ENCODE peak calls at places on chromosome 6, in five cellular contexts. E, O, T, Y and J are unnamed samples.

GRCh38 chr6:158503222-158503621 is 56.7 kb upstream of the TMEM181 start:
- DNase-seq in Y (no peak), E (no peak), T (no peak), O (no peak), J (no peak)

GRCh38 chr6:11179088-11179977 is 53.1 kb downstream of the NEDD9 start:
- DNase-seq in Y (peak), T (no peak), O (no peak), E (no peak), J (no peak)

GRCh38 chr6:158256746-158257424 is 55.4 kb upstream of the TULP4 start:
- DNase-seq in O (no peak), E (no peak), T (no peak), Y (no peak), J (no peak)

GRCh38 chr6:48110436-48111142 is 408 bp downstream of the PTCHD4 start:
- DNase-seq in Y (no peak), O (no peak), T (no peak), E (no peak), J (no peak)

GRCh38 chr6:5084787-5085637 is at the start of gene PPP1R3G:
- DNase-seq in Y (no peak), E (no peak), T (peak), O (no peak), J (no peak)

GRCh38 chr6:133549252-133549925 is 308.2 kb downstream of the EYA4 start:
- DNase-seq in Y (no peak), O (no peak), E (no peak), T (no peak), J (no peak)

GRCh38 chr6:114172861-114173260 is 170.0 kb downstream of the HS3ST5 start:
- DNase-seq in Y (no peak), O (no peak), T (no peak), E (no peak), J (no peak)

GRCh38 chr6:99333068-99333467 is 16.4 kb downstream of the FAXC start:
- DNase-seq in T (no peak), E (no peak), Y (no peak), O (no peak), J (peak)

GRCh38 chr6:4433199-4433598 is 297.8 kb upstream of the ECI2 start:
- DNase-seq in T (no peak), O (no peak), Y (no peak), E (no peak), J (no peak)

GRCh38 chr6:43990627-43991619 is 136.3 kb downstream of the MRPL14 start:
- DNase-seq in O (peak), T (peak), Y (peak), E (no peak), J (no peak)

GRCh38 chr6:90288404-90288803 is 8.2 kb downstream of the BACH2 start:
- DNase-seq in T (peak), Y (no peak), O (no peak), E (no peak), J (no peak)

GRCh38 chr6:15968519-15968918 is 160.4 kb upstream of the MYLIP start:
- DNase-seq in Y (no peak), T (no peak), E (no peak), O (no peak), J (no peak)

GRCh38 chr6:44650947-44651346 is 263.4 kb downstream of the CDC5L start:
- DNase-seq in Y (no peak), T (peak), O (no peak), E (no peak), J (no peak)

GRCh38 chr6:106727480-106728153 is 98.2 kb downstream of the QRSL1 start:
- DNase-seq in Y (no peak), O (no peak), E (no peak), T (no peak), J (no peak)

GRCh38 chr6:5782783-5783567 is 223.8 kb downstream of the NRN1 start:
- DNase-seq in Y (peak), E (no peak), T (peak), O (no peak), J (no peak)

GRCh38 chr6:81262656-81263055 is 489.8 kb downstream of the TENT5A start:
- DNase-seq in T (no peak), E (no peak), O (no peak), Y (no peak), J (no peak)

GRCh38 chr6:47721189-47721588 is 22.8 kb downstream of the ADGRF4 start:
- DNase-seq in O (no peak), E (no peak), Y (no peak), T (no peak), J (no peak)

GRCh38 chr6:148288566-148288965 is 54.1 kb upstream of the SASH1 start:
- DNase-seq in T (no peak), E (no peak), O (no peak), Y (no peak), J (no peak)

GRCh38 chr6:100504786-100505737 is 40.3 kb upstream of the SIM1 start:
- DNase-seq in O (no peak), Y (no peak), E (no peak), T (peak), J (no peak)

GRCh38 chr6:37731888-37732287 is 34.2 kb upstream of the MDGA1 start:
- DNase-seq in T (no peak), O (peak), E (no peak), Y (no peak), J (peak)

GRCh38 chr6:19715166-19715558 is 122.0 kb upstream of the ID4 start:
- DNase-seq in E (no peak), O (no peak), T (no peak), Y (no peak), J (no peak)

DNA sequence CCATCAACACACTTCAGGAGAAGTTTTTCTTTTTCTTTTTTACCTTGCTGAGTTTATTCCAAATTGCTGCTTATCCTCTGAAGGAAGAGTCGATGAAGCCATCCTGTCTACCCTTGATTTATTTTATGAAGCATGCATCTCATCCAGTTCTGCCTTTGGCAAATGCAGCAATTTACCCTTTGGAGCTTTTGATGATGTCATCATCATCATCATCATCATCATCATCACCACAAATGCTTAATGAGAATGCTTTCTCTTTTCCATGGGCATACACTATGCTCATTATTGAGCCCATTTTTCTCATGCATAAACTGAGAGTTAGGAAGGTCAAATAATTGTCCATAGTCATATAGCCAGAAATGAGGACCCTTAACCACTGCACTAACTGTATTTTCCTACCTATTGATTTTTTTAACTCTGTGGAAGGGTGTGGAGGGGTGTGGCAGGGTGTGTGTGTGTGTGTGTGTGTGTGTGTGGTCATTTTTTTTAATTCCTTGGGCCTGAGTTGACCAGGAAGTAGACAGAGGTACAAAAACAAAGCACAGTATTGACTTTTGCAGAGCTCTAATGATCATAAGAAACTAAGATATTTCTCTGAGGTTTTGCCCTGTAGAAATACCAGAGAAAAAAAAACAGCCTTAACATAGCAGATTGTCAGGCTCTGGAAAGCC is 82.8 kb downstream of the COL9A1 start:
- DNase-seq in Y (no peak), O (no peak), T (no peak), E (no peak), J (no peak)
- TF ChIP-seq BHLHE40 in Y (no peak), O (no peak), T (no peak), E (no peak), J (no peak)

GRCh38 chr6:110859335-110859792 is 15.2 kb upstream of the AMD1 start:
- DNase-seq in O (no peak), Y (no peak), T (no peak), E (no peak), J (no peak)
- H3K4me3 ChIP-seq in O (no peak), Y (no peak), T (no peak), E (no peak), J (no peak)

GRCh38 chr6:67009818-67010217 is 1302.8 kb upstream of the EYS start:
- DNase-seq in Y (peak), E (no peak), T (no peak), O (no peak), J (no peak)
- TF ChIP-seq CEBPB in Y (no peak), E (no peak), T (no peak), O (no peak), J (no peak)

DNA sequence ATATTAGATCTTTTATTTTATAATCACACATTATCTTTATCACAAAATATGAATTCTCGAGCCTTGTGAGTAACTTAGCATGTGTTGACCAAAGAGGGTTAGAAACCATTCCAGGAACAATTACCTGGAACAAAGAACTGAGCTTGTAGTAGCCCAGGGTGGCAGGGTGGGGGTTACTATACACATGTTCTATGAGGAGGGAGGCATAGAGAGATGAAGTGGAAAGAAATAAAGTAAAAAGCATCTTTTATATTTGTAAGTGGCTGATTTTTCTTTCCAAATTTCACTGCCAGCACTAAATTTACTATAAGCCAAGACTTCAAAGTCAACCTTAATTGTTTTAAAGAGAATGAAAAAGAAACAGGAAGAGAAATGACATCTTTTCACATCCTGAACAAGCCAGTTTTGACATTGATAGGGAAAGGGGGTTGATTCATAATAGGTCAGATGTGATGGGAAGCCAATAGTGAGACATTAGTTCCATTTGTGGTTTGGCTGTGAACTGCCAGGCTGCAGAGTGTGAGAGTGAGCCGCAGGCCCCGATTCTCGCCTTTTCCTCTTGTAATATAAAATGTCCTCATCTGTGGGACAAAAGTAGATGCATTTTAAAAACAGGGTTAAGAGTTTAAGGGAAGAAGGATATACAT is 52.7 kb upstream of the MYB start:
- DNase-seq in E (no peak), Y (no peak), T (no peak), O (no peak), J (no peak)
- TF ChIP-seq BHLHE40 in E (no peak), Y (no peak), T (no peak), O (no peak), J (no peak)

DNA sequence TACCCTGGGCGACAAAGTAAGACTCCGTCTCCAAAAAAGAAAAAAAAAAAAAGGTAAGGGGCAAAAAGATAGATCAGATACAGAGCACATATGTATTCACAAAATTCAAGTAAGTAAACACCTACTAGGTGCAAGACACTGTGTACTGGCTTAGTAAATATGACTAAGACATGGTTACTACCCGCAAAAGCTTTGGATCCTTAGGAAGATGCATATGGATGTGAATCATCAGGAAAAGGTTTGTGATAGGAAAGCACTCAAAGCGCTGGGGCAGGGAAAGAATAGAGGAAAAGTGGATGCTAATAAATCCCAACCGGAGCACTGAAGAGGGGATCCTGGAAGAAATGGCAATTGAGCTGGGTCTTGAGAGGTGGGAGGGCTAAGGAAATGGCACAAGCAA is 118.8 kb upstream of the FAM184A start:
- DNase-seq in T (no peak), O (no peak), E (no peak), Y (no peak), J (no peak)
- H3K4me3 ChIP-seq in T (no peak), O (no peak), E (no peak), Y (no peak), J (no peak)

DNA sequence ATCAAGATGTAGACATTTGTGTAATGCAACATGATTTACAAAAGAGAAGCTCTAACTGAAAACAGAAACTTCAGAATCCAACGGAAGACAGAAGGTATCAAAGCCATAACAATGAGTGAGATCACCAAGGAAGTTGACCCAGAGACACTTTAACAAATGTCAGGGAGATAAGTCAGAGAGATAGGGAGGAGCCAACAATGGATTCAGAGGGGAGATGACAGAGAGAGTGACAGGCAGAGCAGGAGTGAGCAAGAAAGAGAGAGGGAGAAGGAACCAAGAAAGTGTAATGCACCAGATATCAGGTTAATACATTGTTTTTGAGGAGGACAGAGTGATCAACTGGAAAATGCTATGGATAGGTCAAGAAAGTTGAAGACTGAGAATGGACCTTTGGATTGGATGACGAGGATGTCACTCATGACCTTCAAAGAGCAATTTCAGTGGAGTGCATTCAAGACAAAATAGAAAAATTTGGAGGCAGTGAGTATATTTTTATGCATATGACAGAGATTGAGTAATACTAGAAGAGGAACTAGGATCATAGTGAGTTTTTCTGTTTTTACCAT is 86.6 kb downstream of the TRDN start:
- DNase-seq in T (no peak), O (no peak), E (no peak), Y (no peak), J (no peak)
- TF ChIP-seq CEBPB in T (no peak), O (no peak), E (no peak), Y (no peak), J (no peak)

GRCh38 chr6:135372758-135373157 is 124.8 kb downstream of the AHI1 start:
- DNase-seq in Y (no peak), E (no peak), O (no peak), T (peak), J (no peak)
- TF ChIP-seq BHLHE40 in Y (no peak), E (no peak), O (no peak), T (no peak), J (no peak)

DNA sequence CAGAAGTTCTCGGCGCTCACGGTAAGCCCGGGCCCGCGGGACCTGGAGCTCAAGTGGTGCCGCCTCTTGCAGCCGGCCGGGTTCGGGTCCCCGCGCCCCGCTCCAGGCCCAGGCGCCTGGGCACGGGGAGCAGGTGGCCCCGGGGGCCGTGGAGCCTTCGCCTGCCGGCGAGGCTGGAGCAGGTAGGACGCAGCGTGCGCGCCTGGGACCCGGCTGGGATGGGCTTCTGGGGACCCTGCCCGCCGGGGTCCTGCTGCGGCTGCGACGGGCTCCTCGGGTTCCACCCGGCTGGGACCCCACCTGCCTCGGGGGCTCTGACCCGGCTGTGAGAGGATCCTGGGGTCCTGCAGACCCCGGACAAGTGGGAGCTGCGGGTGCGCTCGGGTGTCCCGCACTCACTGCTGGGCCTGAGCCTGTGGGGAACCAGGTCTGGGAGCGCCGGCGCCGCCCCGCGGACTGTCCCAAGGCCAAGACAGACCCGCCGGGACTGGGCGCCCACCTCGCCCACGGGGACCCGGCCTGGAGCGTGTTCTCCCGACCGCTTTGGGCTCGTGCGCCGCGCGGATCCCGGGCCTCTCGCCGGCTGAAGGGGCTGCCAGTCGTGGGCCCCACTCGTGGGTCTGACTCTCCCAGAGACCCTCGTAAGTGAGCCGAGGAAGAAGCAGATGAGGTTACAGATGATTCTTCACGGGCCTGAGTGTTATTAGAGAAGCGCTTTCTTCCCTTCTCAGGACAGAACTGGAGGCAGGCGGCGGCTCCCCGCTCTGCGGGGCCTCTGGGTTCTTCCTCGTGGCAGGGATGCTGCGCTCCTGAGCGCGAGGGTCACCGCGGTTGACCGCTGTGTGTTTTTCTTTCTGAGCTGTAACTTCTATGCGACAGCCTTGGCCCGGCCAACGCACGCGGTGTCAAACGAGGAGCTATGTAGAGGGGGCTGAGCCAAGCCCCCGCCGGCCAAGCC is 729 bp downstream of the SMOC2 start:
- DNase-seq in O (no peak), T (no peak), Y (no peak), E (no peak), J (no peak)
- H3K4me3 ChIP-seq in O (no peak), T (no peak), Y (no peak), E (peak), J (no peak)

DNA sequence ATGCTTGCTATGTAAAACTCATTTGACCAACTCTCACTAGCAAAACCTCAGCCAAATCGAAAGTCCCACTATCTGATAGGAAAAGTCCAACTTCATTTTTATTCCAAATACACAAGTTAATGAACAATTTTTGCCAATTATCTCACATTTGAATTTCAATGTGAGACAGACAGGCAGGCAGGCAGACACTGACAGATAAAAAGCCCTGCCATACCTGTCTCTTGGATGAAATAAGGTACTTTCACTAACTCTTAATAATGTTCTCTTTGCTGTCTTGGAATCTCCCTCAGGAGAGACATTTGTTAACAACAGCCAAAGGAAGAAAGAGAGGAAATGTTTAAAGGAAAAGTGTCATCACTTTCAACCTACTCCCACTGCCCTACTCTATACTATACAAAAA is 82.0 kb downstream of the RNGTT start:
- DNase-seq in Y (no peak), E (no peak), T (no peak), O (no peak), J (no peak)
- TF ChIP-seq CEBPB in Y (no peak), E (no peak), T (no peak), O (no peak), J (no peak)

GRCh38 chr6:41176189-41176588 is 13.3 kb upstream of the TREM2 start:
- DNase-seq in Y (no peak), E (no peak), T (no peak), O (no peak), J (no peak)
- TF ChIP-seq BHLHE40 in Y (no peak), E (no peak), T (no peak), O (no peak), J (no peak)